ENCODE peak calls at places on chromosomes 7 and 10, in four cellular contexts. T is stimulated activated CD4-positive, alpha-beta T cell treated with anti-CD3 and anti-CD28 coated beads, TNF-alpha, amount 100 ng/mL, for 24 hours; P is foreskin keratinocyte; R is Panc1. C is an unnamed sample.

GRCh38 chr7:22664988-22665798 is 61.8 kb upstream of the IL6 start:
- DNase-seq in T (no peak), P (no peak), R (no peak), C (no peak)

GRCh38 chr7:5630670-5631069 is 150.8 kb downstream of the RNF216 start:
- DNase-seq in T (no peak), P (no peak), R (no peak), C (no peak)

GRCh38 chr7:17524746-17525145 is 226.3 kb downstream of the AHR start:
- DNase-seq in T (no peak), P (no peak), R (no peak), C (no peak)

GRCh38 chr10:3554121-3554522 is 230.9 kb downstream of the KLF6 start:
- DNase-seq in T (no peak), P (no peak), R (no peak), C (no peak)

GRCh38 chr7:107047902-107048782 is 3.6 kb downstream of the PRKAR2B start:
- DNase-seq in T (no peak), P (peak), R (no peak), C (no peak)

GRCh38 chr10:51214897-51215227 is 140.6 kb downstream of the PRKG1 start:
- DNase-seq in T (no peak), P (no peak), R (no peak), C (no peak)

GRCh38 chr7:112080974-112081373 is 125.2 kb downstream of the DOCK4 start:
- DNase-seq in T (no peak), P (no peak), R (peak), C (no peak)

GRCh38 chr10:78059916-78060315 is 26.3 kb downstream of the RPS24 start:
- DNase-seq in T (no peak), P (no peak), R (no peak), C (no peak)

GRCh38 chr10:124543971-124544370 is 82.3 kb downstream of the LHPP start:
- DNase-seq in T (no peak), P (no peak), R (no peak), C (no peak)

GRCh38 chr10:48610585-48611093 is 5.8 kb upstream of the ARHGAP22 start:
- DNase-seq in T (no peak), P (no peak), R (no peak), C (no peak)

GRCh38 chr10:75801121-75801520 is 369.7 kb downstream of the LRMDA start:
- DNase-seq in T (no peak), P (no peak), R (no peak), C (no peak)

GRCh38 chr10:69741671-69742355 is 59.9 kb upstream of the COL13A1 start:
- DNase-seq in T (no peak), P (no peak), R (no peak), C (no peak)

GRCh38 chr7:99514050-99514449 is 9.6 kb downstream of the ZKSCAN5 start:
- DNase-seq in T (no peak), P (peak), R (no peak), C (no peak)

GRCh38 chr7:138864667-138865066 is 66.7 kb upstream of the ATP6V0A4 start:
- DNase-seq in T (no peak), P (peak), R (no peak), C (no peak)

GRCh38 chr7:88693131-88693530 is 66.4 kb upstream of the ZNF804B start:
- DNase-seq in T (no peak), P (no peak), R (no peak), C (no peak)

GRCh38 chr7:26440993-26441636 is 149.5 kb downstream of the SNX10 start:
- DNase-seq in T (no peak), P (no peak), R (no peak), C (no peak)

GRCh38 chr10:129958686-129959543 is 5.2 kb downstream of the EBF3 start:
- DNase-seq in T (no peak), P (no peak), R (no peak), C (no peak)

GRCh38 chr7:42233166-42233565 is 3.8 kb downstream of the GLI3 start:
- DNase-seq in T (no peak), P (peak), R (no peak), C (no peak)

GRCh38 chr7:4849390-4849789 is 12.4 kb downstream of the PAPOLB start:
- DNase-seq in T (no peak), P (peak), R (peak), C (no peak)

GRCh38 chr10:51808187-51808586 is 108.8 kb upstream of the CSTF2T start:
- DNase-seq in T (no peak), P (no peak), R (no peak), C (no peak)

GRCh38 chr10:32142646-32143045 is 86.4 kb upstream of the KIF5B start:
- DNase-seq in T (no peak), P (peak), R (no peak), C (no peak)

GRCh38 chr10:112115781-112116385 is 67.7 kb downstream of the GPAM start:
- DNase-seq in T (no peak), P (no peak), R (peak), C (peak)

GRCh38 chr10:49744091-49744685 is 17.9 kb downstream of the OGDHL start:
- DNase-seq in T (no peak), P (no peak), R (no peak), C (no peak)

GRCh38 chr7:111108526-111108925 is 17.6 kb downstream of the LRRN3 start:
- DNase-seq in T (no peak), P (peak), R (no peak), C (no peak)

GRCh38 chr10:115082521-115082920 is 10.6 kb upstream of the ATRNL1 start:
- DNase-seq in T (no peak), P (peak), R (no peak), C (no peak)

GRCh38 chr10:127925471-127926207 is 18.7 kb downstream of the PTPRE start:
- DNase-seq in T (no peak), P (no peak), R (no peak), C (no peak)

GRCh38 chr10:62665771-62666170 is 138.7 kb upstream of the ADO start:
- DNase-seq in T (no peak), P (no peak), R (no peak), C (no peak)

C was measured in GM18507.